ENCODE peak calls at places on chromosomes 5 and 9, in eight cellular contexts. N is astrocyte, T is H9, V is OCI-LY7, Y is PC-9, C is HepG2, J is GM23248, L is PC-3. U is an unnamed sample.

GRCh38 chr5:147046226-147046625 is 167.7 kb upstream of the PPP2R2B start:
- DNase-seq in N (peak), T (no peak), V (no peak), Y (no peak), C (no peak), J (no peak), L (no peak), U (no peak)

GRCh38 chr9:114745108-114745848 is 60.6 kb downstream of the TNFSF15 start:
- DNase-seq in N (peak), T (no peak), V (no peak), Y (no peak), C (no peak), J (peak), L (peak), U (no peak)

GRCh38 chr5:176364765-176365662 is at the start of gene ARL10:
- DNase-seq in N (no peak), T (peak), V (no peak), Y (no peak), C (no peak), J (peak), L (no peak), U (peak)

GRCh38 chr5:54390015-54390414 is 65.5 kb upstream of the HSPB3 start:
- DNase-seq in N (peak), T (no peak), V (no peak), Y (peak), C (no peak), J (peak), L (peak), U (peak)

GRCh38 chr9:110029815-110030480 is 178.0 kb downstream of the C9orf152 start:
- DNase-seq in N (no peak), T (no peak), V (no peak), Y (no peak), C (no peak), J (no peak), L (no peak), U (no peak)

GRCh38 chr5:124741711-124742496 is 4.5 kb downstream of the ZNF608 start:
- DNase-seq in N (peak), T (no peak), V (peak), Y (peak), C (no peak), J (peak), L (peak), U (peak)

GRCh38 chr5:149100331-149100730 is 37.5 kb upstream of the SH3TC2 start:
- DNase-seq in N (no peak), T (no peak), V (no peak), Y (no peak), C (no peak), J (no peak), L (no peak), U (no peak)

GRCh38 chr5:40626834-40627233 is 52.9 kb upstream of the PTGER4 start:
- DNase-seq in N (no peak), T (no peak), V (no peak), Y (peak), C (no peak), J (no peak), L (peak), U (no peak)

GRCh38 chr5:132425009-132425937 is 55.8 kb downstream of the SLC22A5 start:
- DNase-seq in N (peak), T (no peak), V (peak), Y (peak), C (no peak), J (peak), L (peak), U (peak)

GRCh38 chr5:6572825-6573380 is 59.9 kb downstream of the NSUN2 start:
- DNase-seq in N (no peak), T (no peak), V (no peak), Y (no peak), C (no peak), J (no peak), L (no peak), U (no peak)

GRCh38 chr5:137316346-137316736 is 182.8 kb downstream of the SPOCK1 start:
- DNase-seq in N (peak), T (no peak), V (no peak), Y (no peak), C (no peak), J (peak), L (peak), U (no peak)

GRCh38 chr5:393846-394275 is 49.1 kb upstream of the EXOC3 start:
- DNase-seq in N (no peak), T (peak), V (no peak), Y (no peak), C (no peak), J (peak), L (no peak), U (peak)

GRCh38 chr9:18438300-18438925 is 35.5 kb upstream of the ADAMTSL1 start:
- DNase-seq in N (peak), T (peak), V (no peak), Y (no peak), C (no peak), J (peak), L (no peak), U (peak)

GRCh38 chr9:97557606-97558095 is 56.2 kb downstream of the TMOD1 start:
- DNase-seq in N (no peak), T (no peak), V (no peak), Y (no peak), C (no peak), J (no peak), L (no peak), U (peak)

GRCh38 chr5:132773601-132774355 is 3.3 kb downstream of the SEPTIN8 start:
- DNase-seq in N (no peak), T (no peak), V (no peak), Y (no peak), C (no peak), J (no peak), L (no peak), U (no peak)

GRCh38 chr5:74892921-74893320 is 26.7 kb upstream of the FAM169A start:
- DNase-seq in N (no peak), T (no peak), V (no peak), Y (no peak), C (no peak), J (no peak), L (no peak), U (no peak)

GRCh38 chr5:528625-529511 is 4.6 kb upstream of the SLC9A3 start:
- DNase-seq in N (no peak), T (no peak), V (no peak), Y (no peak), C (no peak), J (no peak), L (no peak), U (no peak)

GRCh38 chr9:37209431-37210386 is 89.3 kb downstream of the ZCCHC7 start:
- DNase-seq in N (no peak), T (no peak), V (peak), Y (no peak), C (peak), J (peak), L (peak), U (no peak)

GRCh38 chr5:179279347-179280094 is 65.7 kb downstream of the ADAMTS2 start:
- DNase-seq in N (no peak), T (no peak), V (no peak), Y (no peak), C (no peak), J (no peak), L (no peak), U (no peak)
- H3K27ac ChIP-seq in N (no peak), T (no peak), V (no peak), Y (no peak), C (no peak), J (no peak), L (no peak), U (no peak)

GRCh38 chr5:44511596-44511995 is 122.4 kb upstream of the FGF10 start:
- DNase-seq in N (no peak), T (no peak), V (no peak), Y (no peak), C (no peak), J (no peak), L (no peak), U (no peak)
- H3K4me2 ChIP-seq in N (no peak), T (no peak), V (no peak), Y (no peak), C (no peak), J (no peak), L (no peak), U (no peak)

GRCh38 chr9:93198839-93199625 is 15.1 kb downstream of the WNK2 start:
- DNase-seq in N (no peak), T (no peak), V (no peak), Y (no peak), C (no peak), J (no peak), L (no peak), U (no peak)
- H3K27ac ChIP-seq in N (no peak), T (no peak), V (no peak), Y (no peak), C (no peak), J (no peak), L (no peak), U (no peak)

GRCh38 chr5:14149672-14150053 is 6.5 kb downstream of the TRIO start:
- DNase-seq in N (no peak), T (no peak), V (no peak), Y (no peak), C (peak), J (no peak), L (no peak), U (no peak)

GRCh38 chr5:14148890-14149671 is 5.9 kb downstream of the TRIO start:
- DNase-seq in N (no peak), T (peak), V (no peak), Y (no peak), C (peak), J (no peak), L (no peak), U (peak)

GRCh38 chr5:14147210-14147609 is 4.1 kb downstream of the TRIO start:
- DNase-seq in N (no peak), T (no peak), V (no peak), Y (no peak), C (no peak), J (no peak), L (no peak), U (no peak)

GRCh38 chr5:14146725-14147124 is 3.6 kb downstream of the TRIO start:
- DNase-seq in N (no peak), T (no peak), V (no peak), Y (no peak), C (no peak), J (peak), L (peak), U (no peak)

GRCh38 chr5:14148483-14148882 is 5.3 kb downstream of the TRIO start:
- DNase-seq in N (no peak), T (no peak), V (no peak), Y (no peak), C (no peak), J (no peak), L (no peak), U (no peak)
- H3K4me2 ChIP-seq in N (peak), T (no peak), V (no peak), Y (peak), C (peak), J (peak), L (peak), U (peak)

DNA sequence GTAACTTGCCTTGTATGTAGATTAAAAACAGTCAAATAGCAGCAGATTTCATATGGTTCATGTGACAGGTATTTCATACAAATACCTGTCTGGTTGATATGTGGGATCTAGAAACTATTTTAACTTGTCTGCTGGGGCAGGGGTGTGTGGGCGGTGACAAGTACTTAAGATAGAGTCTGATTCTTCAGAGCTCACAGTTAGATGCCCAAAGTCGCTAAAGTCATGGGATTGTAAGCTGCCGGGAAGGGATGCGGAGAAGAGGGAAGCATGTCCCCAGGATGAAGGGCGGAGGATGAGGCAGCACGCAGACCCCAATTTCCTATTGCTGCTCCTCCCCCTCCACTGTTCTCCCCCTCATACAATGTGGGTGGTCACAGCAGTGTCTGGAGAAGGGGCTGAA is 13.3 kb downstream of the ANXA6 start:
- DNase-seq in N (no peak), T (no peak), V (no peak), Y (no peak), C (no peak), J (no peak), L (no peak), U (no peak)
- H3K27ac ChIP-seq in N (no peak), T (no peak), V (no peak), Y (no peak), C (no peak), J (no peak), L (no peak), U (no peak)

GRCh38 chr9:81610739-81611107 is 78.6 kb downstream of the TLE1 start:
- DNase-seq in N (no peak), T (no peak), V (no peak), Y (no peak), C (no peak), J (no peak), L (no peak), U (no peak)

GRCh38 chr9:81616141-81616540 is 73.2 kb downstream of the TLE1 start:
- DNase-seq in N (no peak), T (no peak), V (no peak), Y (no peak), C (no peak), J (no peak), L (no peak), U (no peak)

GRCh38 chr9:81614335-81614734 is 75.0 kb downstream of the TLE1 start:
- DNase-seq in N (no peak), T (no peak), V (no peak), Y (no peak), C (no peak), J (no peak), L (no peak), U (no peak)

GRCh38 chr9:81611664-81612063 is 77.7 kb downstream of the TLE1 start:
- DNase-seq in N (no peak), T (no peak), V (no peak), Y (no peak), C (no peak), J (no peak), L (no peak), U (no peak)

DNA sequence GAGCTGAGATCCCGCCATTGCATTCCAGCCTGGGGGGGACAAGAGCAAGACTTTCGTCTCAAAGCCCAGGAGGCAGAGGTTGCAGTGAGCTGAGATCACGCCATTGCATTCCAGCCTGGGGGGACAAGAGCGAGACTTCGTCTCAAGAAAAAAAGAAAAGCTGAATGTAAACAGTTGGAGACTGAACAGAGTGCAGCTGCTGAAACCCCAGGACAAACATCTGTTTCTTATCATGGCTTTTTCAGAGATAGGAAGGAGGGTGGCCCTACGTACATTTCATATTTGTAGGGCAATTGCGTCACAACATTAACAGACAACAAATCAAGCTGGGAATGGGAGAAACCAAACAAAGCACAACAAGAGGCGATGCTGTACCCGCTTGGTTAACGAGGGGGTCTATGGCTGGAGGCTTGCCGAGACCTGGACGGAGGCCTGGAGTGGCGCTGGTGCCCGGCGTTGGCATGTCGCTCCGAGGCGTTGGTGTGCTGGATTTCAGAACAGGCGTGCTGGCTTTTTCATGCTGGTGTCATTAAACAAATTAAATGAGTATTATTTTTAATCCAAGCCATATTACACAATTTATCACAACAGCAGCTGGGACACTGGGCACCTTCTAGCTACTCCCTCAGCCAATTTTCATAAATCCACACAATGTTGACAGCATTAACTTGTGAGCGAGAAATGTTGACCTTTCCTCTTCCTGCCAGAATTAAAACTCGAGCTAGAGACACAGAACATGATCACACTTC is 76.2 kb downstream of the TLE1 start:
- DNase-seq in N (no peak), T (no peak), V (no peak), Y (no peak), C (no peak), J (peak), L (no peak), U (peak)
- H3K4me2 ChIP-seq in N (peak), T (no peak), V (no peak), Y (no peak), C (no peak), J (peak), L (no peak), U (peak)

GRCh38 chr5:156475831-156476551 is 149.0 kb downstream of the SGCD start:
- DNase-seq in N (peak), T (peak), V (no peak), Y (no peak), C (no peak), J (peak), L (no peak), U (peak)

GRCh38 chr5:156476704-156477103 is 149.7 kb downstream of the SGCD start:
- DNase-seq in N (no peak), T (no peak), V (no peak), Y (no peak), C (no peak), J (no peak), L (no peak), U (no peak)

GRCh38 chr5:156474251-156474650 is 147.3 kb downstream of the SGCD start:
- DNase-seq in N (peak), T (no peak), V (no peak), Y (no peak), C (no peak), J (peak), L (no peak), U (no peak)

GRCh38 chr5:156477196-156477595 is 150.2 kb downstream of the SGCD start:
- DNase-seq in N (no peak), T (no peak), V (no peak), Y (no peak), C (no peak), J (peak), L (no peak), U (no peak)

GRCh38 chr5:156475182-156475830 is 148.3 kb downstream of the SGCD start:
- DNase-seq in N (no peak), T (no peak), V (no peak), Y (no peak), C (no peak), J (no peak), L (no peak), U (peak)
- H3K27ac ChIP-seq in N (peak), T (no peak), V (no peak), Y (no peak), C (no peak), J (peak), L (no peak), U (no peak)

GRCh38 chr5:69502375-69503143 is 10.0 kb downstream of the OCLN start:
- DNase-seq in N (peak), T (no peak), V (no peak), Y (peak), C (peak), J (peak), L (peak), U (no peak)
- H3K4me2 ChIP-seq in N (peak), T (peak), V (peak), Y (peak), C (no peak), J (peak), L (peak), U (peak)

DNA sequence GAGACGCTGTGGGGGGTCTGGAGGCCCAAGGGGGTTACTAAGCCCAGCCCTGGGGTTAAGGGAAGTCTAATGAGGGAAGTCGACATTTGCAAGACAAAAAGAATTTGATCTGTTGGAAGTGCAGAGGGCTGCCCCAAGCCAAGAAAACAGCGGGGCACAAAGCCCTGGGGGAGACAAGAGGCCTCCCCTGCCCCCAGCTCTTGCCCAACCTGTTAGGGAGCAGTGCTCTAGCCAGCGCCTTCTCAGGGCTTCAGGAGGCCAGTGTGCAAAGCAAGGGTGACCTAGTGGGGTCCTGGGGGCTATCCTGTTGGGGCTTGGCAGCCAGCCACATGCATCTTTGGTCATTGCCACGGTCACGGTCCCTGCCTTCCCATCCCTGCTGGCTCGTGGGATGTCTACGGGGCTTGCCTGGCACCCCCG is 25.2 kb downstream of the GFI1B start:
- DNase-seq in N (no peak), T (peak), V (no peak), Y (no peak), C (no peak), J (no peak), L (no peak), U (no peak)
- H3K27ac ChIP-seq in N (no peak), T (no peak), V (no peak), Y (no peak), C (no peak), J (no peak), L (no peak), U (no peak)

GRCh38 chr5:56516936-56517521 is 283.9 kb upstream of the ANKRD55 start:
- DNase-seq in N (no peak), T (no peak), V (no peak), Y (peak), C (peak), J (peak), L (no peak), U (peak)
- H3K4me2 ChIP-seq in N (no peak), T (no peak), V (no peak), Y (peak), C (peak), J (no peak), L (no peak), U (no peak)